ENCODE peak calls at places on chromosomes 7 and 10, in seven cellular contexts. Y, S, E, U, N, D and F are unnamed samples.
A peak's percentile ranks its signal among the peaks of the same experiment; 100 is the strongest.

GRCh38 chr7:20030915-20031362 is 186.2 kb downstream of the MACC1 start:
- DNase-seq in S (no peak), Y (peak; percentile 50), D (no peak), E (peak; percentile 85), N (no peak), U (no peak), F (peak; percentile 37)

GRCh38 chr10:4770766-4771553 is 55.0 kb upstream of the AKR1E2 start:
- DNase-seq in Y (peak; percentile 98), D (peak; percentile 86), N (peak; percentile 75), S (peak; percentile 27), E (peak; percentile 96), U (no peak), F (peak; percentile 89)

GRCh38 chr7:55019691-55020480 is 1.1 kb downstream of the EGFR start:
- DNase-seq in U (peak; percentile 72), N (no peak), Y (no peak), S (no peak), D (no peak), E (no peak), F (no peak)

GRCh38 chr10:62075912-62076311 is 174.4 kb downstream of the ARID5B start:
- DNase-seq in N (no peak), S (no peak), U (no peak), E (no peak), D (no peak), Y (no peak), F (no peak)

GRCh38 chr7:90266808-90267207 is 21.8 kb downstream of the CFAP69 start:
- DNase-seq in N (no peak), Y (peak; percentile 61), E (peak; percentile 41), S (no peak), D (no peak), U (no peak), F (no peak)

GRCh38 chr7:19560111-19560883 is 148.5 kb downstream of the POLR1F start:
- DNase-seq in N (no peak), S (no peak), E (peak; percentile 77), U (no peak), D (no peak), Y (no peak), F (peak; percentile 72)

GRCh38 chr7:66739953-66740301 is 606 bp upstream of the RABGEF1 start:
- DNase-seq in Y (no peak), U (no peak), D (no peak), S (peak; percentile 56), N (no peak), E (no peak), F (no peak)

GRCh38 chr7:26149391-26149977 is 2.5 kb upstream of the NFE2L3 start:
- DNase-seq in E (no peak), S (no peak), U (no peak), Y (no peak), D (no peak), N (no peak), F (no peak)

GRCh38 chr10:103416436-103417147 is 20.2 kb downstream of the PDCD11 start:
- DNase-seq in U (no peak), E (peak; percentile 20), D (peak; percentile 12), S (peak; percentile 80), N (no peak), Y (peak; percentile 65), F (no peak)

GRCh38 chr7:34747842-34748241 is 89.8 kb downstream of the NPSR1 start:
- DNase-seq in U (no peak), N (no peak), Y (no peak), D (no peak), S (no peak), E (no peak), F (no peak)

GRCh38 chr10:124072106-124072505 is 21.3 kb downstream of the CHST15 start:
- DNase-seq in S (no peak), N (no peak), U (no peak), E (no peak), D (no peak), Y (no peak), F (no peak)

DNA sequence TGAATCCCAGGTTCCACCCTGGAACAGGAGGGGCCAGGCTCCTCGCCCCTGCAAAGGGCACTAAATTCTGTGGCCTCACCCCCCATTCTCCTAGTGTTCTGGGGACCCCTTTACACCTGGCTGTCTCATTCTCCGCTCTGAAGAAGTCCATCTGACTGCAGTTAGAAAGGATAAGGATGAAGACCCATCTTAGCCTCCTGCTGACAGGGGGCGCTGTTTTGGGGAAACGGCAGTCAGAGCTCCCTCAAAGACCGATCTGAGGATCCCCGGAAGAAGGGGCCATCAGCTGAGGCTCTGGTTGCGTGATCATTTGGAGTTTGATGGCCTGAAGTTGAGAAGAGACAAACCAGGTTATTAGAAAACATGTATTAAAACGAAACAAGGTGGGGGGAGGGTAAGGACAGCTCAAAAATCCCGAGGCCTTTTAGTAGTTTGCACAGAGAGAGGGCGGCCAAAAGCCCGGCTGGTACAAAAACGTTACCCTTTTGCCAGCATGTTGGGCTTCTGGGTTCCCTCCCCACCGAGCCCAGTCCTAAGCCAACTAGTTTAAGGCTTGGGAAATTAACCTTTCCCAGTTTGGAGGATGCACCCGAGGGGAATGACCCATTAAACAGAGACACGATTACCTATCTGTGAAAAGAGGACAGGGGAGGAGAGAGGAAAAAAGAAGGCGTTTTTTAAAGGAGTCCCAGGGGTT is 102.8 kb downstream of the CHN2 start:
- DNase-seq in E (no peak), S (peak; percentile 31), N (no peak), D (no peak), Y (no peak), U (no peak), F (no peak)
- TF ChIP-seq CTCF in E (no peak), S (peak; percentile 66), N (no peak), D (peak; percentile 40), Y (no peak), U (no peak), F (peak; percentile 41)

DNA sequence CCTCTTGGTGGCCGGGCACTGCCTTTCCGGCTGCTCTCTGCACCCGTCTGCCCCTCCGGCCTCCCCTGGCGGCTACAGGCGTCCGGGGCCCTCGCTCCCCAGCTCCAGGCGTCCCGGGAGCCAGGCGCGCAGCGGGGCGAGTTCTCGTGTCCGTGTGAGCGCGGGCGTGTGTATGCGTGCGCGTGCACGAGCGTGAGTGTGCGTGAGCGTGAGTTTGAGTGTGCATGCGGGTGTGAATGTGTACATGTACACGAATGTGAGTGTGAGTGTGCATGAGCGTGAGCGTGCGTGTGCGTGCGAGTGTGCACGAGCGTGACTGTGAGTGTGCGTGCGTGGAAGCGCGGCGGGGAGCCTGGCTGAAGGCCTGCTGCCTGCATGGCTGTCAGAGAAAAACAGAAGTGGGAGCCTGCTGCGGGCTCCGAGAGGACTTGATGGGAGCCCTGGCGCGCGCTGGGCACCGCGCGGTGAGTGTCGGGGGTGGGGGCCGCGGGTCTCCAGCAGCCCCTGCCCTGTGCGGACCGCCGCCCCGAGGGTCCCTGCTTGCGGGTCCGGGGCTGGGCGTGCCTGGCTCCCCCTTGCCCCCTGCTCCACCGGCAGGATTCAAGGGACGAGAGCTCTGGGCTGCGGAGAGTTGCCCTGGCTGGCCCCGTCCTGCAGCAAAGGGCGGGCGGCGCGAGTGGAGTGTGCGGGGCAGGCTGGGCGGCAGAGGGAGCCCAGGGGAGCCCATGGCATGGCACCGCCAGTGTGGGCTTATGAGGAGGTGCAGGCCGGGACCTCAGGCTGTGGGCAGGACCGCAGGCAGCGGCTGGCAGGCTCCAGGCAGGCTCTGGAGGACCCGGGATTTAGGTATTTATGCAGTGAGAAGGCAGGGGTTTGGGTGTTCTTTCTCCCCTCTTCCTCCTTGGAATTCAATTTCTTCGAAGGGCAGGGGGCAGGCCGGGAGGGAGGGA is 75.8 kb upstream of the EN2 start:
- DNase-seq in S (no peak), U (no peak), E (no peak), Y (no peak), N (no peak), D (no peak), F (no peak)
- H3K4me3 ChIP-seq in S (no peak overlapping the region), U (no peak overlapping the region), E (no peak overlapping the region), Y (no peak overlapping the region), N (no peak overlapping the region), D (no peak overlapping the region), F (no peak overlapping the region)

DNA sequence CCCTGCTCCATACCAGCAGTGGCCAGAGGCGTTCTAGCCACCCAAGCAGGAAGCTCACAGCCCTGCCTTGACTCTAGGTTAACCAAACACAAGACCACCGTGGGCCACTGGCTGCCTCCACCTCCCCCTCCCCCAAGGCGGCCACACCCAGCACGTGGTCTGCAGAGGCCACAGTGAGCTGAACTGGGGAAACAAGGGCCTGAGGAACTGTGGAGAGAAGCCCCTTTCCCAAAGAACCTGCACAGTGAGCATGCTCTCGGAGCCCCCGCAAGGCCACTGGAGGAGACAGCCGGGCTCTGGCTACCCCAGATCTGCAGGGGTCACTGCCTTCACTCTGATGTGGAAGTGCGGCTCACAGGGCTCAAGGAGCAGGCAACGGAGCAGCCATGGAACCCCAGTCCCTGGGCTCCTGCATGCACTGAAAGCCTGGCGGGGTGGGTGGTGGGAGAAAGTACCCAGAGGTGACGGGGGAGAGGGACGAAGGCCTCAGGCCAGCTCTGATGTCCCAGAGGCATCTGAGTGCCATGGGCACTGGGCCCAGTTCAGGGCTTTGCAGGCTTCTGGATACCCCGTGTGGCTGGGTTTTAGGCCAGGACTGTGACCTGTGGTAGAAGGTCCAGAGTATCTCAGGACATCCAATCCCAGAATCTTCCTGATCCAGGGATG is 189.2 kb downstream of the EBF3 start:
- DNase-seq in S (no peak), E (no peak), N (no peak), D (no peak), Y (no peak), U (peak; percentile 34), F (no peak)
- TF ChIP-seq CTCF in S (no peak), E (no peak), N (no peak), D (no peak), Y (no peak), U (no peak), F (no peak)

GRCh38 chr10:811379-811778 is 120.1 kb downstream of the LARP4B start:
- DNase-seq in S (no peak), N (no peak), U (no peak), D (no peak), E (no peak), Y (no peak), F (no peak)
- H3K4me3 ChIP-seq in S (no peak overlapping the region), N (no peak overlapping the region), U (no peak overlapping the region), D (no peak overlapping the region), E (no peak overlapping the region), Y (no peak overlapping the region), F (no peak overlapping the region)

DNA sequence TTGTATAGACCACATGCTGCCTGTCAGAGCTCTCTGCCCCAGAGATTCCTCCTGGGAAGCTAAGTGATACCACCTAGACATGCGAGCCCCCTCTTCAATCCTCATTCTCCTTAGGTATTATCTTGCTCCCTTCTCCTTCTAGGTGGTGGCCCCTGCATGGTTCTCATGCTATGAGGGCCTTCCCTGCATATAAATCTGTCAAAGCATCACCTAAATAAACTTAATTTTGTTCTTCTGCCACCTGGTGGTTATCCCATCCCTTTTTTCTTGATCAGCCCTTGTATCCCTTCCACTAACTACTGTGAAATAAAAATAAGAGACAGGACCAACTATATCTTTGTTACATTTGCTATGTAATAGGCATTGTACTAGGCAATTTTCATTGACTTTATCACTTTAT is 242.1 kb downstream of the CDC14C start:
- DNase-seq in E (no peak), S (peak; percentile 37), U (no peak), N (no peak), D (no peak), Y (no peak), F (no peak)
- TF ChIP-seq CTCF in E (no peak), S (peak; percentile 33), U (no peak), N (no peak), D (no peak), Y (no peak), F (peak; percentile 32)

GRCh38 chr7:102169651-102170416 is 116.8 kb upstream of the SH2B2 start:
- DNase-seq in S (no peak), D (no peak), N (no peak), E (peak; percentile 33), Y (peak; percentile 37), U (no peak), F (no peak)
- H3K4me3 ChIP-seq in S (no peak overlapping the region), D (no peak overlapping the region), N (no peak overlapping the region), E (peak overlapping the region; percentile 24), Y (no peak overlapping the region), U (no peak overlapping the region), F (no peak overlapping the region)